ENCODE peak calls at places on chromosomes 13 and 19, in nine cellular contexts. One of them, this sample, is unnamed.
A peak's percentile ranks its signal among the peaks of the same experiment; 100 is the strongest.

GRCh38 chr13:75481176-75482069 is 546 bp downstream of the TBC1D4 start:
- DNase-seq in AG09319: no peak
- DNase-seq in non-pigmented ciliary epithelial cell: no peak
- DNase-seq in A549: peak; percentile 8
- DNase-seq in substantia nigra: no peak
- DNase-seq in activated effector memory CD4-positive, alpha-beta T cell treated with anti-CD3 and anti-CD28 coated beads, Interleukin-2, amount 50 U/mL, for 16 hours: peak; percentile 64
- DNase-seq in endothelial cell: peak; percentile 42
- DNase-seq in activated CD4-positive, alpha-beta T cell treated with anti-CD3 and anti-CD28 coated beads, Interleukin-2, amount 10 ng/mL, durations not matched to agents 7 days and 5 days: peak; percentile 10
- DNase-seq in bronchial epithelial cell: no peak
- DNase-seq in this sample: peak; percentile 59

GRCh38 chr19:17281391-17282304 is at the start of gene ANKLE1:
- DNase-seq in activated CD4-positive, alpha-beta T cell treated with anti-CD3 and anti-CD28 coated beads, Interleukin-2, amount 10 ng/mL, durations not matched to agents 7 days and 5 days: no peak
- DNase-seq in non-pigmented ciliary epithelial cell: no peak
- DNase-seq in AG09319: no peak
- DNase-seq in substantia nigra: no peak
- DNase-seq in activated effector memory CD4-positive, alpha-beta T cell treated with anti-CD3 and anti-CD28 coated beads, Interleukin-2, amount 50 U/mL, for 16 hours: peak; percentile 78
- DNase-seq in bronchial epithelial cell: no peak
- DNase-seq in A549: no peak
- DNase-seq in endothelial cell: peak; percentile 43
- DNase-seq in this sample: peak; percentile 93

GRCh38 chr19:52248256-52248655 is 21.1 kb upstream of the ZNF766 start:
- DNase-seq in endothelial cell: peak; percentile 36
- DNase-seq in activated effector memory CD4-positive, alpha-beta T cell treated with anti-CD3 and anti-CD28 coated beads, Interleukin-2, amount 50 U/mL, for 16 hours: peak; percentile 85
- DNase-seq in non-pigmented ciliary epithelial cell: no peak
- DNase-seq in A549: no peak
- DNase-seq in bronchial epithelial cell: no peak
- DNase-seq in AG09319: peak; percentile 4
- DNase-seq in activated CD4-positive, alpha-beta T cell treated with anti-CD3 and anti-CD28 coated beads, Interleukin-2, amount 10 ng/mL, durations not matched to agents 7 days and 5 days: peak; percentile 61
- DNase-seq in substantia nigra: no peak
- DNase-seq in this sample: peak; percentile 69

GRCh38 chr19:31591258-31591657 is 242.0 kb upstream of the TSHZ3 start:
- DNase-seq in substantia nigra: no peak
- DNase-seq in non-pigmented ciliary epithelial cell: no peak
- DNase-seq in bronchial epithelial cell: no peak
- DNase-seq in activated CD4-positive, alpha-beta T cell treated with anti-CD3 and anti-CD28 coated beads, Interleukin-2, amount 10 ng/mL, durations not matched to agents 7 days and 5 days: no peak
- DNase-seq in endothelial cell: no peak
- DNase-seq in AG09319: no peak
- DNase-seq in activated effector memory CD4-positive, alpha-beta T cell treated with anti-CD3 and anti-CD28 coated beads, Interleukin-2, amount 50 U/mL, for 16 hours: no peak
- DNase-seq in A549: no peak
- DNase-seq in this sample: no peak

GRCh38 chr13:20567881-20568528 is 1.0 kb downstream of the IFT88 start:
- DNase-seq in activated CD4-positive, alpha-beta T cell treated with anti-CD3 and anti-CD28 coated beads, Interleukin-2, amount 10 ng/mL, durations not matched to agents 7 days and 5 days: no peak
- DNase-seq in endothelial cell: no peak
- DNase-seq in bronchial epithelial cell: no peak
- DNase-seq in A549: no peak
- DNase-seq in AG09319: no peak
- DNase-seq in non-pigmented ciliary epithelial cell: no peak
- DNase-seq in substantia nigra: no peak
- DNase-seq in activated effector memory CD4-positive, alpha-beta T cell treated with anti-CD3 and anti-CD28 coated beads, Interleukin-2, amount 50 U/mL, for 16 hours: no peak
- DNase-seq in this sample: no peak

GRCh38 chr19:57171551-57172081 is 4.3 kb upstream of the DUXA start:
- DNase-seq in substantia nigra: peak; percentile 26
- DNase-seq in endothelial cell: no peak
- DNase-seq in non-pigmented ciliary epithelial cell: no peak
- DNase-seq in A549: peak; percentile 13
- DNase-seq in AG09319: no peak
- DNase-seq in activated effector memory CD4-positive, alpha-beta T cell treated with anti-CD3 and anti-CD28 coated beads, Interleukin-2, amount 50 U/mL, for 16 hours: peak; percentile 81
- DNase-seq in bronchial epithelial cell: no peak
- DNase-seq in activated CD4-positive, alpha-beta T cell treated with anti-CD3 and anti-CD28 coated beads, Interleukin-2, amount 10 ng/mL, durations not matched to agents 7 days and 5 days: no peak
- DNase-seq in this sample: peak; percentile 72

GRCh38 chr19:51742736-51743288 is 8.9 kb downstream of the FPR1 start:
- DNase-seq in bronchial epithelial cell: peak; percentile 7
- DNase-seq in activated effector memory CD4-positive, alpha-beta T cell treated with anti-CD3 and anti-CD28 coated beads, Interleukin-2, amount 50 U/mL, for 16 hours: no peak
- DNase-seq in A549: no peak
- DNase-seq in activated CD4-positive, alpha-beta T cell treated with anti-CD3 and anti-CD28 coated beads, Interleukin-2, amount 10 ng/mL, durations not matched to agents 7 days and 5 days: no peak
- DNase-seq in endothelial cell: no peak
- DNase-seq in non-pigmented ciliary epithelial cell: no peak
- DNase-seq in AG09319: no peak
- DNase-seq in substantia nigra: no peak
- DNase-seq in this sample: peak; percentile 56

GRCh38 chr19:4909172-4909896 is at the start of gene UHRF1:
- DNase-seq in non-pigmented ciliary epithelial cell: no peak
- DNase-seq in substantia nigra: no peak
- DNase-seq in activated CD4-positive, alpha-beta T cell treated with anti-CD3 and anti-CD28 coated beads, Interleukin-2, amount 10 ng/mL, durations not matched to agents 7 days and 5 days: peak; percentile 72
- DNase-seq in AG09319: no peak
- DNase-seq in bronchial epithelial cell: no peak
- DNase-seq in A549: no peak
- DNase-seq in activated effector memory CD4-positive, alpha-beta T cell treated with anti-CD3 and anti-CD28 coated beads, Interleukin-2, amount 50 U/mL, for 16 hours: peak; percentile 68
- DNase-seq in endothelial cell: no peak
- DNase-seq in this sample: peak; percentile 75

GRCh38 chr13:113736258-113736731 is 22.7 kb upstream of the TMEM255B start:
- DNase-seq in activated CD4-positive, alpha-beta T cell treated with anti-CD3 and anti-CD28 coated beads, Interleukin-2, amount 10 ng/mL, durations not matched to agents 7 days and 5 days: no peak
- DNase-seq in substantia nigra: no peak
- DNase-seq in bronchial epithelial cell: no peak
- DNase-seq in activated effector memory CD4-positive, alpha-beta T cell treated with anti-CD3 and anti-CD28 coated beads, Interleukin-2, amount 50 U/mL, for 16 hours: no peak
- DNase-seq in AG09319: no peak
- DNase-seq in A549: no peak
- DNase-seq in endothelial cell: no peak
- DNase-seq in non-pigmented ciliary epithelial cell: no peak
- DNase-seq in this sample: no peak

GRCh38 chr13:95530178-95530577 is 22.3 kb upstream of the CLDN10 start:
- DNase-seq in endothelial cell: no peak
- DNase-seq in A549: no peak
- DNase-seq in activated effector memory CD4-positive, alpha-beta T cell treated with anti-CD3 and anti-CD28 coated beads, Interleukin-2, amount 50 U/mL, for 16 hours: no peak
- DNase-seq in activated CD4-positive, alpha-beta T cell treated with anti-CD3 and anti-CD28 coated beads, Interleukin-2, amount 10 ng/mL, durations not matched to agents 7 days and 5 days: no peak
- DNase-seq in non-pigmented ciliary epithelial cell: no peak
- DNase-seq in AG09319: no peak
- DNase-seq in bronchial epithelial cell: peak; percentile 97
- DNase-seq in substantia nigra: no peak
- DNase-seq in this sample: no peak

GRCh38 chr19:9865732-9866627 is 30.9 kb downstream of the PIN1 start:
- DNase-seq in endothelial cell: no peak
- DNase-seq in AG09319: no peak
- DNase-seq in A549: no peak
- DNase-seq in non-pigmented ciliary epithelial cell: no peak
- DNase-seq in activated CD4-positive, alpha-beta T cell treated with anti-CD3 and anti-CD28 coated beads, Interleukin-2, amount 10 ng/mL, durations not matched to agents 7 days and 5 days: peak; percentile 79
- DNase-seq in bronchial epithelial cell: no peak
- DNase-seq in activated effector memory CD4-positive, alpha-beta T cell treated with anti-CD3 and anti-CD28 coated beads, Interleukin-2, amount 50 U/mL, for 16 hours: peak; percentile 66
- DNase-seq in substantia nigra: no peak
- DNase-seq in this sample: no peak

GRCh38 chr19:10226021-10226375 is 5.1 kb downstream of the S1PR2 start:
- DNase-seq in bronchial epithelial cell: no peak
- DNase-seq in activated effector memory CD4-positive, alpha-beta T cell treated with anti-CD3 and anti-CD28 coated beads, Interleukin-2, amount 50 U/mL, for 16 hours: no peak
- DNase-seq in A549: no peak
- DNase-seq in non-pigmented ciliary epithelial cell: no peak
- DNase-seq in AG09319: no peak
- DNase-seq in activated CD4-positive, alpha-beta T cell treated with anti-CD3 and anti-CD28 coated beads, Interleukin-2, amount 10 ng/mL, durations not matched to agents 7 days and 5 days: no peak
- DNase-seq in substantia nigra: no peak
- DNase-seq in endothelial cell: no peak
- DNase-seq in this sample: no peak

GRCh38 chr13:99657848-99658265 is 156.6 kb downstream of the TM9SF2 start:
- DNase-seq in activated effector memory CD4-positive, alpha-beta T cell treated with anti-CD3 and anti-CD28 coated beads, Interleukin-2, amount 50 U/mL, for 16 hours: peak; percentile 76
- DNase-seq in bronchial epithelial cell: no peak
- DNase-seq in activated CD4-positive, alpha-beta T cell treated with anti-CD3 and anti-CD28 coated beads, Interleukin-2, amount 10 ng/mL, durations not matched to agents 7 days and 5 days: no peak
- DNase-seq in A549: peak; percentile 15
- DNase-seq in AG09319: no peak
- DNase-seq in substantia nigra: peak; percentile 25
- DNase-seq in endothelial cell: peak; percentile 55
- DNase-seq in non-pigmented ciliary epithelial cell: no peak
- DNase-seq in this sample: no peak

GRCh38 chr19:42242071-42242511 is 311 bp downstream of the GSK3A start:
- DNase-seq in activated CD4-positive, alpha-beta T cell treated with anti-CD3 and anti-CD28 coated beads, Interleukin-2, amount 10 ng/mL, durations not matched to agents 7 days and 5 days: peak; percentile 27
- DNase-seq in non-pigmented ciliary epithelial cell: no peak
- DNase-seq in substantia nigra: no peak
- DNase-seq in A549: no peak
- DNase-seq in AG09319: no peak
- DNase-seq in bronchial epithelial cell: no peak
- DNase-seq in activated effector memory CD4-positive, alpha-beta T cell treated with anti-CD3 and anti-CD28 coated beads, Interleukin-2, amount 50 U/mL, for 16 hours: peak; percentile 79
- DNase-seq in endothelial cell: no peak
- DNase-seq in this sample: no peak

GRCh38 chr19:54928299-54928698 is 19.0 kb downstream of the NLRP7 start:
- DNase-seq in non-pigmented ciliary epithelial cell: no peak
- DNase-seq in AG09319: no peak
- DNase-seq in activated effector memory CD4-positive, alpha-beta T cell treated with anti-CD3 and anti-CD28 coated beads, Interleukin-2, amount 50 U/mL, for 16 hours: no peak
- DNase-seq in activated CD4-positive, alpha-beta T cell treated with anti-CD3 and anti-CD28 coated beads, Interleukin-2, amount 10 ng/mL, durations not matched to agents 7 days and 5 days: no peak
- DNase-seq in A549: no peak
- DNase-seq in bronchial epithelial cell: no peak
- DNase-seq in endothelial cell: no peak
- DNase-seq in substantia nigra: no peak
- DNase-seq in this sample: peak; percentile 52

GRCh38 chr13:35501721-35502235 is 25.3 kb upstream of the MAB21L1 start:
- DNase-seq in endothelial cell: no peak
- DNase-seq in non-pigmented ciliary epithelial cell: no peak
- DNase-seq in substantia nigra: no peak
- DNase-seq in A549: no peak
- DNase-seq in activated CD4-positive, alpha-beta T cell treated with anti-CD3 and anti-CD28 coated beads, Interleukin-2, amount 10 ng/mL, durations not matched to agents 7 days and 5 days: no peak
- DNase-seq in AG09319: no peak
- DNase-seq in bronchial epithelial cell: no peak
- DNase-seq in activated effector memory CD4-positive, alpha-beta T cell treated with anti-CD3 and anti-CD28 coated beads, Interleukin-2, amount 50 U/mL, for 16 hours: no peak
- DNase-seq in this sample: no peak

GRCh38 chr13:46160065-46160464 is 21.9 kb downstream of the LCP1 start:
- DNase-seq in non-pigmented ciliary epithelial cell: no peak
- DNase-seq in AG09319: no peak
- DNase-seq in endothelial cell: no peak
- DNase-seq in substantia nigra: no peak
- DNase-seq in bronchial epithelial cell: no peak
- DNase-seq in activated CD4-positive, alpha-beta T cell treated with anti-CD3 and anti-CD28 coated beads, Interleukin-2, amount 10 ng/mL, durations not matched to agents 7 days and 5 days: no peak
- DNase-seq in activated effector memory CD4-positive, alpha-beta T cell treated with anti-CD3 and anti-CD28 coated beads, Interleukin-2, amount 50 U/mL, for 16 hours: no peak
- DNase-seq in A549: no peak
- DNase-seq in this sample: no peak

GRCh38 chr13:106355866-106356265 is 179.6 kb downstream of the EFNB2 start:
- DNase-seq in non-pigmented ciliary epithelial cell: no peak
- DNase-seq in A549: no peak
- DNase-seq in substantia nigra: no peak
- DNase-seq in activated effector memory CD4-positive, alpha-beta T cell treated with anti-CD3 and anti-CD28 coated beads, Interleukin-2, amount 50 U/mL, for 16 hours: no peak
- DNase-seq in endothelial cell: no peak
- DNase-seq in AG09319: no peak
- DNase-seq in bronchial epithelial cell: no peak
- DNase-seq in activated CD4-positive, alpha-beta T cell treated with anti-CD3 and anti-CD28 coated beads, Interleukin-2, amount 10 ng/mL, durations not matched to agents 7 days and 5 days: no peak
- DNase-seq in this sample: no peak

GRCh38 chr19:33282036-33282686 is 20.2 kb downstream of the CEBPA start:
- DNase-seq in non-pigmented ciliary epithelial cell: no peak
- DNase-seq in A549: no peak
- DNase-seq in substantia nigra: no peak
- DNase-seq in bronchial epithelial cell: no peak
- DNase-seq in activated effector memory CD4-positive, alpha-beta T cell treated with anti-CD3 and anti-CD28 coated beads, Interleukin-2, amount 50 U/mL, for 16 hours: no peak
- DNase-seq in AG09319: no peak
- DNase-seq in activated CD4-positive, alpha-beta T cell treated with anti-CD3 and anti-CD28 coated beads, Interleukin-2, amount 10 ng/mL, durations not matched to agents 7 days and 5 days: no peak
- DNase-seq in endothelial cell: no peak
- DNase-seq in this sample: no peak

GRCh38 chr13:101757446-101758039 is 305.1 kb downstream of the ITGBL1 start:
- DNase-seq in bronchial epithelial cell: peak; percentile 65
- DNase-seq in activated CD4-positive, alpha-beta T cell treated with anti-CD3 and anti-CD28 coated beads, Interleukin-2, amount 10 ng/mL, durations not matched to agents 7 days and 5 days: no peak
- DNase-seq in activated effector memory CD4-positive, alpha-beta T cell treated with anti-CD3 and anti-CD28 coated beads, Interleukin-2, amount 50 U/mL, for 16 hours: no peak
- DNase-seq in A549: peak; percentile 28
- DNase-seq in non-pigmented ciliary epithelial cell: no peak
- DNase-seq in endothelial cell: no peak
- DNase-seq in AG09319: peak; percentile 27
- DNase-seq in substantia nigra: no peak
- DNase-seq in this sample: peak; percentile 75

GRCh38 chr13:113897966-113898365 is 34.1 kb upstream of the GAS6 start:
- DNase-seq in bronchial epithelial cell: no peak
- DNase-seq in substantia nigra: no peak
- DNase-seq in endothelial cell: no peak
- DNase-seq in activated effector memory CD4-positive, alpha-beta T cell treated with anti-CD3 and anti-CD28 coated beads, Interleukin-2, amount 50 U/mL, for 16 hours: no peak
- DNase-seq in A549: no peak
- DNase-seq in activated CD4-positive, alpha-beta T cell treated with anti-CD3 and anti-CD28 coated beads, Interleukin-2, amount 10 ng/mL, durations not matched to agents 7 days and 5 days: no peak
- DNase-seq in non-pigmented ciliary epithelial cell: no peak
- DNase-seq in AG09319: no peak
- DNase-seq in this sample: no peak

This sample was measured in OCI-M1.